ENCODE peak calls at places on chromosomes 11 and 22, in nine cellular contexts. A is NCI-H524; T is activated naive CD8-positive, alpha-beta T cell treated with anti-CD3 and anti-CD28 coated beads for 36 hours; Q is fibroblast of mammary gland; K is pancreas; C is HT-29; L is activated CD4-positive, CD25-positive, alpha-beta regulatory T cell; I is NCI-H1092; O is stimulated activated CD8-positive, alpha-beta memory T cell treated with anti-CD3 and anti-CD28 coated beads, Interleukin-12 subunit alpha, Interleukin-12 subunit beta, amount 100 ng/mL, for 4 hours. N is an unnamed sample.

GRCh38 chr11:69157156-69157821 is 1.6 kb downstream of the SMIM38 start:
- DNase-seq in A (peak; percentile 6), T (peak; percentile 34), Q (peak; percentile 17), K (no peak), C (no peak), L (no peak), I (peak; percentile 84), O (no peak), N (no peak)

GRCh38 chr11:129790131-129790530 is 25.5 kb upstream of the TMEM45B start:
- DNase-seq in A (no peak), T (no peak), Q (no peak), K (no peak), C (no peak), L (no peak), I (no peak), O (no peak), N (no peak)

GRCh38 chr11:34658071-34659015 is 37.5 kb downstream of the EHF start:
- DNase-seq in A (no peak), T (no peak), Q (no peak), K (no peak), C (no peak), L (no peak), I (no peak), O (no peak), N (no peak)

GRCh38 chr11:70630816-70631623 is 232.7 kb downstream of the CTTN start:
- DNase-seq in A (peak; percentile 26), T (no peak), Q (peak; percentile 6), K (no peak), C (no peak), L (no peak), I (no peak), O (no peak), N (no peak)

GRCh38 chr11:66080055-66080817 is 10.2 kb downstream of the PACS1 start:
- DNase-seq in A (no peak), T (peak; percentile 59), Q (peak; percentile 90), K (peak; percentile 62), C (peak; percentile 34), L (peak; percentile 59), I (no peak), O (no peak), N (peak; percentile 73)

GRCh38 chr11:125200441-125200840 is 35.9 kb downstream of the PKNOX2 start:
- DNase-seq in A (no peak), T (no peak), Q (no peak), K (no peak), C (no peak), L (no peak), I (no peak), O (no peak), N (no peak)

GRCh38 chr22:25668437-25668836 is 73.6 kb upstream of the MYO18B start:
- DNase-seq in A (no peak), T (no peak), Q (peak; percentile 90), K (no peak), C (no peak), L (no peak), I (no peak), O (no peak), N (no peak)

GRCh38 chr11:121714356-121714755 is 261.6 kb upstream of the SORL1-AS1 start:
- DNase-seq in A (no peak), T (no peak), Q (peak; percentile 67), K (no peak), C (no peak), L (no peak), I (no peak), O (no peak), N (no peak)

GRCh38 chr11:74634537-74634936 is 42.2 kb downstream of the POLD3 start:
- DNase-seq in A (no peak), T (no peak), Q (peak; percentile 70), K (peak; percentile 19), C (peak; percentile 94), L (no peak), I (no peak), O (no peak), N (no peak)

GRCh38 chr22:37157516-37158289 is 8.0 kb upstream of the IL2RB start:
- DNase-seq in A (no peak), T (no peak), Q (peak; percentile 61), K (no peak), C (no peak), L (no peak), I (no peak), O (no peak), N (no peak)

GRCh38 chr11:120135838-120136237 is 2.1 kb downstream of the TRIM29 start:
- DNase-seq in A (no peak), T (no peak), Q (no peak), K (no peak), C (peak; percentile 75), L (no peak), I (no peak), O (no peak), N (no peak)

GRCh38 chr11:120132645-120133185 is 5.2 kb downstream of the TRIM29 start:
- DNase-seq in A (no peak), T (no peak), Q (no peak), K (no peak), C (no peak), L (no peak), I (no peak), O (no peak), N (no peak)

GRCh38 chr22:37609240-37610152 is 862 bp downstream of the GGA1 start:
- DNase-seq in A (peak; percentile 8), T (no peak), Q (peak; percentile 9), K (no peak), C (peak; percentile 13), L (no peak), I (no peak), O (no peak), N (no peak)

GRCh38 chr22:28800308-28801041 is at the start of gene XBP1:
- DNase-seq in A (peak; percentile 44), T (peak; percentile 93), Q (peak; percentile 89), K (peak; percentile 95), C (peak; percentile 99), L (peak; percentile 71), I (peak; percentile 88), O (peak; percentile 84), N (peak; percentile 86)

GRCh38 chr11:64632237-64632636 is 41.2 kb downstream of the SLC22A12 start:
- DNase-seq in A (no peak), T (no peak), Q (no peak), K (no peak), C (no peak), L (no peak), I (no peak), O (no peak), N (no peak)

GRCh38 chr11:82701847-82702520 is 31.7 kb downstream of the FAM181B start:
- DNase-seq in A (peak; percentile 33), T (peak; percentile 13), Q (peak; percentile 42), K (no peak), C (peak; percentile 73), L (no peak), I (no peak), O (no peak), N (no peak)

GRCh38 chr11:12921580-12922157 is 87.4 kb upstream of the RASSF10 start:
- DNase-seq in A (no peak), T (no peak), Q (no peak), K (no peak), C (no peak), L (no peak), I (no peak), O (no peak), N (no peak)

GRCh38 chr11:80441821-80442220 is 1001.0 kb upstream of the TENM4 start:
- DNase-seq in A (no peak), T (no peak), Q (peak; percentile 5), K (no peak), C (no peak), L (no peak), I (no peak), O (no peak), N (no peak)

GRCh38 chr11:64073542-64073941 is 37.8 kb downstream of the FLRT1 start:
- DNase-seq in A (no peak), T (no peak), Q (no peak), K (no peak), C (no peak), L (no peak), I (no peak), O (no peak), N (no peak)

GRCh38 chr11:7904910-7905309 is 26.2 kb downstream of the OR10A6 start:
- DNase-seq in A (no peak), T (no peak), Q (peak; percentile 55), K (no peak), C (peak; percentile 20), L (no peak), I (no peak), O (no peak), N (no peak)